ENCODE peak calls at places on chromosomes 16 and 17, in eight cellular contexts. One of them, this sample, is unnamed.
A peak's percentile ranks its signal among the peaks of the same experiment; 100 is the strongest.

GRCh38 chr17:63445571-63446217 is 412 bp downstream of the CYB561 start:
- DNase-seq in NT2/D1: peak; percentile 22
- DNase-seq in AG10803: no peak
- DNase-seq in CD8-positive, alpha-beta T cell: peak; percentile 46
- DNase-seq in M059J: peak; percentile 60
- DNase-seq in GOT3: peak; percentile 45
- DNase-seq in head of caudate nucleus: no peak
- DNase-seq in AG09319: no peak
- DNase-seq in this sample: no peak

GRCh38 chr16:52238710-52239109 is 308.2 kb downstream of the TOX3 start:
- DNase-seq in AG09319: no peak
- DNase-seq in M059J: no peak
- DNase-seq in GOT3: no peak
- DNase-seq in head of caudate nucleus: no peak
- DNase-seq in NT2/D1: no peak
- DNase-seq in AG10803: no peak
- DNase-seq in CD8-positive, alpha-beta T cell: no peak
- DNase-seq in this sample: no peak

GRCh38 chr17:31561469-31562412 is 170.3 kb downstream of the RAB11FIP4 start:
- DNase-seq in head of caudate nucleus: no peak
- DNase-seq in AG10803: peak; percentile 60
- DNase-seq in M059J: peak; percentile 93
- DNase-seq in CD8-positive, alpha-beta T cell: no peak
- DNase-seq in AG09319: no peak
- DNase-seq in GOT3: no peak
- DNase-seq in NT2/D1: no peak
- DNase-seq in this sample: no peak

GRCh38 chr17:83079340-83079747 is at the start of gene METRNL:
- DNase-seq in CD8-positive, alpha-beta T cell: peak; percentile 57
- DNase-seq in AG10803: peak; percentile 70
- DNase-seq in head of caudate nucleus: peak; percentile 82
- DNase-seq in M059J: peak; percentile 54
- DNase-seq in AG09319: no peak
- DNase-seq in GOT3: peak; percentile 46
- DNase-seq in NT2/D1: peak; percentile 5
- DNase-seq in this sample: peak; percentile 87

GRCh38 chr17:82638183-82638773 is 10.0 kb downstream of the WDR45B start:
- DNase-seq in CD8-positive, alpha-beta T cell: no peak
- DNase-seq in head of caudate nucleus: no peak
- DNase-seq in GOT3: no peak
- DNase-seq in AG10803: peak; percentile 12
- DNase-seq in AG09319: no peak
- DNase-seq in NT2/D1: no peak
- DNase-seq in M059J: no peak
- DNase-seq in this sample: no peak

GRCh38 chr17:15657868-15658775 is 26.0 kb downstream of the TRIM16 start:
- DNase-seq in AG10803: no peak
- DNase-seq in AG09319: no peak
- DNase-seq in M059J: peak; percentile 29
- DNase-seq in GOT3: no peak
- DNase-seq in head of caudate nucleus: no peak
- DNase-seq in NT2/D1: no peak
- DNase-seq in CD8-positive, alpha-beta T cell: no peak
- DNase-seq in this sample: no peak

GRCh38 chr16:65689726-65690125 is 567.9 kb upstream of the CDH11 start:
- DNase-seq in AG09319: no peak
- DNase-seq in NT2/D1: no peak
- DNase-seq in head of caudate nucleus: no peak
- DNase-seq in M059J: peak; percentile 34
- DNase-seq in CD8-positive, alpha-beta T cell: no peak
- DNase-seq in AG10803: no peak
- DNase-seq in GOT3: no peak
- DNase-seq in this sample: no peak

GRCh38 chr17:40417258-40417608 is 463 bp downstream of the TOP2A start:
- DNase-seq in NT2/D1: no peak
- DNase-seq in CD8-positive, alpha-beta T cell: no peak
- DNase-seq in AG10803: no peak
- DNase-seq in GOT3: no peak
- DNase-seq in AG09319: no peak
- DNase-seq in head of caudate nucleus: no peak
- DNase-seq in M059J: peak; percentile 27
- DNase-seq in this sample: no peak

GRCh38 chr16:89057738-89058137 is 35.9 kb upstream of the ACSF3 start:
- DNase-seq in AG09319: no peak
- DNase-seq in head of caudate nucleus: no peak
- DNase-seq in GOT3: no peak
- DNase-seq in CD8-positive, alpha-beta T cell: no peak
- DNase-seq in AG10803: no peak
- DNase-seq in NT2/D1: no peak
- DNase-seq in M059J: no peak
- DNase-seq in this sample: no peak

GRCh38 chr17:6005939-6006338 is 64.2 kb upstream of the WSCD1 start:
- DNase-seq in AG10803: no peak
- DNase-seq in AG09319: no peak
- DNase-seq in head of caudate nucleus: no peak
- DNase-seq in NT2/D1: no peak
- DNase-seq in M059J: no peak
- DNase-seq in GOT3: no peak
- DNase-seq in CD8-positive, alpha-beta T cell: no peak
- DNase-seq in this sample: no peak

GRCh38 chr17:31583795-31584340 is 192.4 kb downstream of the RAB11FIP4 start:
- DNase-seq in AG10803: no peak
- DNase-seq in M059J: no peak
- DNase-seq in head of caudate nucleus: no peak
- DNase-seq in NT2/D1: no peak
- DNase-seq in GOT3: no peak
- DNase-seq in CD8-positive, alpha-beta T cell: no peak
- DNase-seq in AG09319: no peak
- DNase-seq in this sample: no peak